ENCODE peak calls at places on chromosome 13, in eight cellular contexts. T, C, U, L, G, E, I and R are unnamed samples.

GRCh38 chr13:102774210-102774560 is 599 bp upstream of the TEX30 start:
- DNase-seq in T (no peak), C (no peak), U (no peak), L (no peak), G (no peak), E (no peak), I (no peak), R (no peak)

GRCh38 chr13:113883314-113883811 is 19.5 kb upstream of the GAS6 start:
- DNase-seq in T (no peak), C (no peak), U (no peak), L (no peak), G (no peak), E (no peak), I (no peak), R (no peak)

GRCh38 chr13:54637377-54637776 is 1608.8 kb downstream of the OLFM4 start:
- DNase-seq in T (no peak), C (peak), U (no peak), L (peak), G (no peak), E (no peak), I (no peak), R (no peak)

GRCh38 chr13:97627566-97627965 is 193.6 kb downstream of the RAP2A start:
- DNase-seq in T (no peak), C (peak), U (no peak), L (peak), G (peak), E (no peak), I (peak), R (no peak)

GRCh38 chr13:45434556-45435371 is 16.6 kb upstream of the SLC25A30 start:
- DNase-seq in T (no peak), C (no peak), U (no peak), L (no peak), G (no peak), E (no peak), I (no peak), R (no peak)

GRCh38 chr13:46656786-46657185 is 103.8 kb downstream of the LRCH1 start:
- DNase-seq in T (no peak), C (no peak), U (no peak), L (no peak), G (no peak), E (no peak), I (no peak), R (no peak)

GRCh38 chr13:40123962-40124647 is 468.6 kb downstream of the COG6 start:
- DNase-seq in T (no peak), C (peak), U (no peak), L (no peak), G (no peak), E (no peak), I (no peak), R (no peak)

GRCh38 chr13:48493851-48494250 is 39.0 kb downstream of the RCBTB2 start:
- DNase-seq in T (no peak), C (no peak), U (no peak), L (no peak), G (no peak), E (no peak), I (no peak), R (no peak)

GRCh38 chr13:20136781-20137703 is 23.8 kb downstream of the GJA3 start:
- DNase-seq in T (no peak), C (peak), U (peak), L (no peak), G (no peak), E (peak), I (peak), R (no peak)

GRCh38 chr13:51838235-51838846 is 6.6 kb downstream of the TMEM272 start:
- DNase-seq in T (no peak), C (no peak), U (no peak), L (no peak), G (no peak), E (no peak), I (no peak), R (no peak)

GRCh38 chr13:30413842-30414241 is 8.5 kb upstream of the UBE2L5 start:
- DNase-seq in T (no peak), C (no peak), U (no peak), L (no peak), G (no peak), E (no peak), I (no peak), R (no peak)

GRCh38 chr13:100347941-100348340 is 240.6 kb downstream of the GGACT start:
- DNase-seq in T (no peak), C (no peak), U (no peak), L (no peak), G (no peak), E (no peak), I (no peak), R (no peak)

GRCh38 chr13:29707876-29708543 is 112.5 kb upstream of the SLC7A1 start:
- DNase-seq in T (no peak), C (peak), U (no peak), L (peak), G (peak), E (peak), I (peak), R (peak)

GRCh38 chr13:37295046-37295445 is 189.6 kb upstream of the CSNK1A1L start:
- DNase-seq in T (no peak), C (no peak), U (no peak), L (no peak), G (no peak), E (no peak), I (no peak), R (no peak)

GRCh38 chr13:34752561-34752960 is 189.5 kb upstream of the NBEA start:
- DNase-seq in T (no peak), C (no peak), U (no peak), L (no peak), G (no peak), E (no peak), I (no peak), R (no peak)

GRCh38 chr13:33487575-33488243 is 202.2 kb upstream of the STARD13 start:
- DNase-seq in T (no peak), C (peak), U (no peak), L (peak), G (no peak), E (no peak), I (no peak), R (no peak)

GRCh38 chr13:101520672-101521071 is 68.2 kb downstream of the ITGBL1 start:
- DNase-seq in T (no peak), C (no peak), U (no peak), L (no peak), G (peak), E (no peak), I (no peak), R (no peak)

GRCh38 chr13:66556306-66556705 is 673.8 kb downstream of the PCDH9 start:
- DNase-seq in T (no peak), C (no peak), U (no peak), L (no peak), G (no peak), E (no peak), I (no peak), R (no peak)

GRCh38 chr13:34627499-34627898 is 314.6 kb upstream of the NBEA start:
- DNase-seq in T (no peak), C (peak), U (no peak), L (no peak), G (no peak), E (no peak), I (no peak), R (no peak)

GRCh38 chr13:37618554-37618953 is 20.0 kb upstream of the POSTN start:
- DNase-seq in T (no peak), C (no peak), U (no peak), L (no peak), G (no peak), E (no peak), I (no peak), R (no peak)

GRCh38 chr13:110305949-110306339 is 1.0 kb downstream of the COL4A1 start:
- DNase-seq in T (no peak), C (no peak), U (no peak), L (no peak), G (no peak), E (no peak), I (no peak), R (no peak)

GRCh38 chr13:49740870-49741269 is 49.6 kb upstream of the EBPL start:
- DNase-seq in T (no peak), C (no peak), U (no peak), L (no peak), G (no peak), E (no peak), I (no peak), R (no peak)

GRCh38 chr13:30108913-30109237 is 198.5 kb downstream of the KATNAL1 start:
- DNase-seq in T (no peak), C (peak), U (no peak), L (no peak), G (no peak), E (no peak), I (no peak), R (no peak)

GRCh38 chr13:40445557-40445990 is 220.9 kb downstream of the FOXO1 start:
- DNase-seq in T (no peak), C (peak), U (no peak), L (no peak), G (no peak), E (peak), I (no peak), R (no peak)

GRCh38 chr13:21006141-21007005 is 55.0 kb downstream of the LATS2 start:
- DNase-seq in T (no peak), C (no peak), U (no peak), L (no peak), G (no peak), E (no peak), I (no peak), R (no peak)